ENCODE peak calls at places on chromosomes 7 and 10, in six cellular contexts. X is K562, P is H1, W is GM12878, E is GM12891, C is HepG2. N is an unnamed sample.

GRCh38 chr7:87435546-87435945 is 39.9 kb downstream of the ABCB4 start:
- DNase-seq in W (no peak), E (no peak), C (no peak), X (no peak), P (no peak), N (no peak)

GRCh38 chr10:72932259-72933015 is 22.2 kb downstream of the PLA2G12B start:
- DNase-seq in C (no peak), W (no peak), X (no peak), P (no peak), E (no peak), N (no peak)

GRCh38 chr7:136183981-136184380 is 206.8 kb upstream of the MTPN start:
- DNase-seq in W (no peak), X (no peak), E (no peak), P (no peak), C (no peak), N (no peak)

GRCh38 chr7:134611611-134612151 is 35.0 kb upstream of the BPGM start:
- DNase-seq in C (no peak), P (no peak), W (no peak), E (no peak), X (no peak), N (no peak)

GRCh38 chr7:110442386-110442837 is 648.5 kb upstream of the LRRN3 start:
- DNase-seq in C (peak), P (peak), W (no peak), E (peak), X (no peak), N (no peak)

GRCh38 chr7:44057181-44057848 is 8.1 kb downstream of the PGAM2 start:
- DNase-seq in W (no peak), E (no peak), X (no peak), C (no peak), P (no peak), N (no peak)

GRCh38 chr10:76523798-76524231 is 1092.4 kb downstream of the LRMDA start:
- DNase-seq in X (no peak), P (no peak), W (no peak), E (no peak), C (no peak), N (no peak)

GRCh38 chr10:102120987-102121738 is 995 bp upstream of the LDB1 start:
- DNase-seq in E (no peak), W (no peak), P (peak), X (no peak), C (no peak), N (no peak)

GRCh38 chr10:9342865-9343450 is 1288.5 kb downstream of the GATA3 start:
- DNase-seq in X (no peak), W (no peak), E (no peak), P (no peak), C (peak), N (no peak)

GRCh38 chr10:31761156-31761555 is 167.5 kb downstream of the ARHGAP12 start:
- DNase-seq in E (no peak), X (no peak), C (no peak), P (no peak), W (no peak), N (no peak)

GRCh38 chr10:71984798-71985388 is 20.7 kb downstream of the CHST3 start:
- DNase-seq in X (no peak), E (no peak), C (no peak), W (peak), P (no peak), N (no peak)

GRCh38 chr10:129933456-129934092 is 30.5 kb downstream of the EBF3 start:
- DNase-seq in P (no peak), X (no peak), C (no peak), E (no peak), W (no peak), N (no peak)

GRCh38 chr10:44300666-44301649 is 83.9 kb downstream of the CXCL12 start:
- DNase-seq in C (no peak), X (no peak), E (no peak), W (peak), P (no peak), N (no peak)

GRCh38 chr7:42880392-42880791 is 31.5 kb downstream of the C7orf25 start:
- DNase-seq in E (no peak), P (no peak), W (no peak), C (no peak), X (no peak), N (no peak)

GRCh38 chr10:127973810-127974311 is 67.0 kb downstream of the PTPRE start:
- DNase-seq in E (no peak), X (no peak), C (no peak), W (no peak), P (no peak), N (no peak)

GRCh38 chr7:8143151-8143874 is 118.7 kb downstream of the ICA1 start:
- DNase-seq in W (no peak), P (no peak), C (no peak), X (no peak), E (no peak), N (no peak)

GRCh38 chr10:126124923-126125322 is 228.6 kb downstream of the FANK1 start:
- DNase-seq in E (no peak), W (no peak), X (no peak), C (no peak), P (no peak), N (no peak)

GRCh38 chr10:104146871-104147270 is 24.9 kb downstream of the SFR1 start:
- DNase-seq in C (no peak), E (no peak), W (no peak), X (no peak), P (no peak), N (no peak)

GRCh38 chr10:67861750-67862460 is 22.6 kb upstream of the SIRT1 start:
- DNase-seq in P (peak), E (no peak), X (no peak), C (no peak), W (no peak), N (no peak)

GRCh38 chr10:96505150-96506136 is 8.3 kb downstream of the TLL2 start:
- DNase-seq in X (no peak), C (no peak), E (no peak), P (no peak), W (no peak), N (no peak)

GRCh38 chr7:157690058-157690832 is 353.4 kb downstream of the DNAJB6 start:
- DNase-seq in E (no peak), P (peak), X (no peak), C (no peak), W (no peak), N (no peak)
- TF ChIP-seq POLR2A in E (no peak), P (no peak), X (no peak), C (no peak), W (no peak), N (no peak)

GRCh38 chr10:113127285-113128283 is 177.5 kb downstream of the TCF7L2 start:
- DNase-seq in E (no peak), W (no peak), X (no peak), C (no peak), P (no peak), N (no peak)
- TF ChIP-seq POLR2AphosphoS5 in E (no peak), W (no peak), X (no peak), C (no peak), P (no peak), N (no peak)

DNA sequence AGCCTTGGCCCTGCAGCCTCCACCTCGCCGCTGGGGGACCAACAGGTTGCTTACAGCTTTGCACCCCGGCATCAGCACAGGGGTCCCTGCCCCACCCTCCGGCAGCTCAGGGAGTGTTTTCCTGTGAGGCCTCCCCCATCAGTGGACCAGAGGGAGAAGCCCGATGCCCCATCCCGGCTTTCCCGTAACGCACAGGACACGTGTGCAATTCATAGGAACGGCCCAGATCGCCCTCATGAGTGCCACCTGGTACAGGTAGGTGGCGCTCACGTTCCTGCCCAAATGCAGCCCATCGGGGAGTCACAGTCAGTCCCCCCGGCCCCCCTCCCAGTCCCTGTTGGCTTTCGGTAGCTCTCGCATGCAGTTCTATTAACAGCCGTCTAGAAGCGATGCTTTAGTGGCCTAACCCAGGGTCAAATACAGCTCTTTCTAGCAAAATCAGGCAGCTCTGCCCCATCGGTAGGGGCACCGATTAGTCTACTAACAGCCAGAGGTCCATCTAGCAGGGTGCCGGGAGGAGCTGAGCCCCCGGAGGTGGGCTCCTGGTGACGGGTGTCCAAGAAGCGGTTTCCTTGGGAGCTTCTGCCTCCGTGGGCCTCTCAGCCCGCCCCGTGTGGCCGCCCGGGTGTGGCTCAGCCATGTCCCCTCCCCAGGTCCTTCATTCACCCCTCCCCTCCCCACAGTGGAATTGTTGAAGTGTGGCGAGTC is 48.4 kb upstream of the GTF2IRD1 start:
- DNase-seq in X (peak), W (no peak), E (no peak), P (peak), C (no peak), N (no peak)
- TF ChIP-seq TAF1 in X (no peak), W (no peak), E (no peak), P (no peak), C (no peak), N (no peak)

GRCh38 chr10:22316286-22317120 is at the start of gene COMMD3:
- DNase-seq in P (peak), C (peak), W (peak), E (no peak), X (peak), N (no peak)
- TF ChIP-seq POLR2A in P (no peak), C (peak), W (peak), E (peak), X (peak), N (peak)

GRCh38 chr7:105268511-105269392 is 120.0 kb downstream of the SRPK2 start:
- DNase-seq in X (no peak), P (no peak), C (peak), W (no peak), E (no peak), N (no peak)
- TF ChIP-seq POLR2AphosphoS5 in X (no peak), P (no peak), C (no peak), W (peak), E (no peak), N (no peak)

GRCh38 chr10:24339387-24339786 is 130.4 kb downstream of the KIAA1217 start:
- DNase-seq in W (no peak), E (no peak), X (no peak), P (no peak), C (no peak), N (no peak)

GRCh38 chr10:24331457-24331856 is 122.5 kb downstream of the KIAA1217 start:
- DNase-seq in E (no peak), P (peak), C (no peak), X (no peak), W (no peak), N (no peak)

GRCh38 chr10:24333736-24334135 is 124.8 kb downstream of the KIAA1217 start:
- DNase-seq in P (no peak), C (no peak), E (no peak), X (no peak), W (no peak), N (no peak)

DNA sequence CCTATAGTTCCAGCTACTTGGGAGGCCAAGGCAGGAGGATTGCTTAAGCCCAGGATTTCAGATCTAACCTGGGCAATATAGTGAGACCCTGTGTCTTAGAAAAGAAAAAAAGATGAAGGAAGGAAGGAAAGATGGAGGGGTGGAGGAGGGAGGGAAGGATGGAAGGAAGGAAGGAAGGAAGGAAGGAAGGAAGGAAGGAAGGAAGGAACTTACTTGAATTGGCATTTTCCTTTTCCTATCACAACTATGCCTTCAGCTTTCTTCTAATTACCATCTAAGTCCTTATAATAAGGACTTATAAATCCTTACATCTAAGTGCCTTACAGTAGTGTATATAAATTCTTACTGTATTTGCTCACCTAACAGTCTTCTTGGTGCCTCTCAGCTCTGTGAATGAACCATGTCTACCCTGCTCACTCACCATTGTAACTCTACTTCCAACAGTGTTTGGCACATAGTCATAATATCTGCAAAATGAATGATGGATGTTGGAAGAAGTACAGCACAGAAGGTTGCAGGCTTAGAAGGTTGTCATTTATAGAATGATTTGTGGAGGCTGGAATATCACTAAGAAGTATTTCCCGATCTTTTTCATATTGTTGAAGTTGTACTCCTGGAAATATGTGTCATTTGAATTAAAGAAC is 125.5 kb downstream of the KIAA1217 start:
- DNase-seq in C (no peak), E (no peak), W (no peak), P (no peak), X (no peak), N (no peak)
- TF ChIP-seq TAF1 in C (no peak), E (no peak), W (no peak), P (no peak), X (no peak), N (no peak)

N was measured in GM12892.